ENCODE peak calls at places on chromosomes 5 and 9, in seven cellular contexts. X is stomach; I is cardiac muscle cell; N is CD8-positive, alpha-beta T cell; U is keratinocyte; K is PC-9; L is neural progenitor cell. G is an unnamed sample.

GRCh38 chr9:114077162-114077837 is 800 bp downstream of the AMBP start:
- DNase-seq in K (no peak), I (no peak), U (no peak), L (no peak), N (no peak), X (no peak), G (no peak)

GRCh38 chr5:113721171-113721570 is 207.7 kb downstream of the YTHDC2 start:
- DNase-seq in U (no peak), N (no peak), K (no peak), I (no peak), X (no peak), L (no peak), G (no peak)

GRCh38 chr5:17394086-17394485 is 103.9 kb upstream of the TAF11L2 start:
- DNase-seq in L (no peak), I (no peak), U (no peak), K (no peak), N (no peak), X (no peak), G (no peak)

GRCh38 chr9:127541865-127542264 is 70.2 kb upstream of the STXBP1 start:
- DNase-seq in K (no peak), U (no peak), X (no peak), N (peak; percentile 4), I (peak; percentile 85), L (no peak), G (no peak)

GRCh38 chr5:93819666-93820065 is 78.3 kb upstream of the POU5F2 start:
- DNase-seq in K (no peak), L (peak; percentile 66), X (no peak), U (no peak), N (no peak), I (no peak), G (no peak)

GRCh38 chr5:124394700-124395099 is 351.7 kb downstream of the ZNF608 start:
- DNase-seq in X (no peak), N (no peak), U (no peak), L (no peak), K (no peak), I (no peak), G (no peak)

GRCh38 chr9:77575785-77576184 is 72.3 kb downstream of the GNA14 start:
- DNase-seq in N (no peak), L (peak; percentile 78), K (no peak), I (peak; percentile 53), U (no peak), X (no peak), G (no peak)

GRCh38 chr9:16028516-16028915 is 475.7 kb downstream of the CCDC171 start:
- DNase-seq in U (no peak), L (no peak), N (no peak), X (no peak), K (no peak), I (no peak), G (no peak)

GRCh38 chr5:135694906-135695305 is 116.1 kb upstream of the CXCL14 start:
- DNase-seq in N (no peak), K (no peak), L (no peak), U (no peak), I (no peak), X (no peak), G (no peak)

GRCh38 chr5:81315336-81315735 is 13.9 kb downstream of the ZCCHC9 start:
- DNase-seq in K (peak; percentile 52), L (no peak), U (no peak), N (no peak), I (peak; percentile 46), X (no peak), G (no peak)

GRCh38 chr5:132737982-132738770 is 830 bp upstream of the KIF3A start:
- DNase-seq in K (no peak), I (no peak), N (no peak), L (no peak), U (no peak), X (no peak), G (no peak)

GRCh38 chr5:149895416-149896345 is 48.9 kb downstream of the PDE6A start:
- DNase-seq in I (peak; percentile 51), N (no peak), U (peak; percentile 33), X (no peak), K (no peak), L (no peak), G (no peak)

GRCh38 chr5:34694012-34694411 is 37.9 kb downstream of the RAI14 start:
- DNase-seq in L (no peak), N (no peak), I (no peak), U (no peak), X (no peak), K (no peak), G (no peak)

GRCh38 chr9:97307091-97307490 is 368 bp upstream of the CCDC180 start:
- DNase-seq in L (peak; percentile 97), I (peak; percentile 88), X (peak; percentile 68), U (no peak), K (peak; percentile 49), N (no peak), G (peak; percentile 76)

GRCh38 chr5:139315056-139315455 is 21.5 kb downstream of the MATR3 start:
- DNase-seq in I (no peak), L (peak; percentile 26), U (no peak), X (no peak), N (no peak), K (no peak), G (no peak)

GRCh38 chr9:136163248-136163850 is 41.6 kb downstream of the LHX3 start:
- DNase-seq in I (no peak), X (no peak), N (no peak), K (no peak), U (no peak), L (no peak), G (no peak)

GRCh38 chr9:98132806-98133631 is 14.0 kb upstream of the TRIM14 start:
- DNase-seq in N (no peak), X (no peak), K (no peak), U (no peak), L (peak; percentile 77), I (no peak), G (no peak)

GRCh38 chr5:32004404-32004803 is 169.7 kb downstream of the GOLPH3 start:
- DNase-seq in I (no peak), N (no peak), L (no peak), K (no peak), U (no peak), X (no peak), G (no peak)
- H3K36me3 ChIP-seq in I (no peaks in the 10 kb centered on the region), N (no peaks in the 10 kb centered on the region), L (no peaks in the 10 kb centered on the region), K (no peaks in the 10 kb centered on the region), U (peaks cover 6% of the 10 kb centered on the region), X (no peaks in the 10 kb centered on the region), G (no peaks in the 10 kb centered on the region)

GRCh38 chr9:96138616-96139015 is 163.4 kb downstream of the HSD17B3 start:
- DNase-seq in I (no peak), U (no peak), K (no peak), L (no peak), X (no peak), N (no peak), G (no peak)
- TF ChIP-seq CTCF in I (no peak), U (no peak), K (no peak), L (no peak), X (no peak), N (no peak), G (no peak)

GRCh38 chr5:57438162-57438561 is 44.4 kb downstream of the ACTBL2 start:
- DNase-seq in U (no peak), I (no peak), N (no peak), X (no peak), L (no peak), K (no peak), G (no peak)

GRCh38 chr5:57441557-57441956 is 41.1 kb downstream of the ACTBL2 start:
- DNase-seq in X (no peak), N (no peak), L (no peak), I (peak; percentile 98), K (peak; percentile 77), U (peak; percentile 57), G (no peak)

GRCh38 chr5:57442080-57442839 is 40.4 kb downstream of the ACTBL2 start:
- DNase-seq in X (no peak), U (peak; percentile 28), L (no peak), K (no peak), N (no peak), I (peak; percentile 97), G (no peak)

GRCh38 chr5:57436586-57436985 is 46.0 kb downstream of the ACTBL2 start:
- DNase-seq in U (no peak), K (no peak), X (no peak), I (no peak), N (no peak), L (no peak), G (no peak)

DNA sequence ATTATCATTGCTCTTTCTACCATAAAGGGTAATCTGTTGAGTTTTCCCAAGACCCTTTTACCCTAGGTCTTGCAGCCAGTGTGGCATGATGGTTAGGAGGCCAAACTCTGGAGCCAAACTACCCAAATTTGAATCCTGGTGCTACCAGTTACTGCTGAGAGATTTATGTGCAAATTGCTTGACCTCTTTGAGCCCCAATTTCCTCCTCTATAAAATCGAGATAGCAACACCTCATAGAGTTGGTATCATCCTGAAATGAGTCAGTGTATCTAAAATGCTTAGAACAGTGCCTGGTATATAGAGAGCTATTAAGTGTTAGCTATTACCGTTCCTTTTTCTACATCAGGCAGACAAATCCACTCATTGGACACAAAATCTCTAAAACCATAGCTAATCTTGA is 43.0 kb downstream of the ACTBL2 start:
- DNase-seq in I (no peak), L (no peak), K (no peak), X (no peak), U (no peak), N (no peak), G (no peak)
- H3K4me1 ChIP-seq in I (peaks cover 9% of the 10 kb centered on the region), L (no peaks in the 10 kb centered on the region), K (peaks cover 52% of the 10 kb centered on the region), X (peaks cover 42% of the 10 kb centered on the region), U (peaks cover 24% of the 10 kb centered on the region), N (no peaks in the 10 kb centered on the region), G (peaks cover 9% of the 10 kb centered on the region)

GRCh38 chr5:62374090-62374489 is 29.6 kb downstream of the DIMT1 start:
- DNase-seq in X (no peak), N (no peak), U (no peak), I (no peak), L (no peak), K (no peak), G (no peak)
- H3K36me3 ChIP-seq in X (peaks cover 64% of the 10 kb centered on the region), N (peaks cover 46% of the 10 kb centered on the region), U (no peaks in the 10 kb centered on the region), I (peaks cover 41% of the 10 kb centered on the region), L (peaks cover 36% of the 10 kb centered on the region), K (peaks cover 36% of the 10 kb centered on the region), G (no peaks in the 10 kb centered on the region)

GRCh38 chr5:151107738-151108520 is 27.1 kb upstream of the TNIP1 start:
- DNase-seq in K (peak; percentile 42), N (no peak), X (peak; percentile 83), U (no peak), I (peak; percentile 71), L (no peak), G (peak; percentile 66)
- TF ChIP-seq CTCF in K (no peak), N (no peak), X (no peak), U (peak; percentile 15), I (peak; percentile 7), L (no peak), G (no peak)

GRCh38 chr9:71363286-71363961 is 242.0 kb upstream of the TRPM3 start:
- DNase-seq in N (no peak), I (no peak), U (no peak), X (no peak), L (no peak), K (no peak), G (no peak)

GRCh38 chr9:71368157-71368556 is 246.7 kb upstream of the TRPM3 start:
- DNase-seq in L (peak; percentile 31), U (no peak), N (no peak), I (peak; percentile 15), K (no peak), X (no peak), G (no peak)

GRCh38 chr9:71361357-71361756 is 239.9 kb upstream of the TRPM3 start:
- DNase-seq in X (no peak), L (no peak), I (no peak), K (no peak), N (no peak), U (no peak), G (no peak)

GRCh38 chr9:71364196-71364955 is 243.0 kb upstream of the TRPM3 start:
- DNase-seq in U (no peak), X (no peak), I (no peak), N (no peak), L (no peak), K (no peak), G (no peak)
- H3K4me1 ChIP-seq in U (no peaks in the 10 kb centered on the region), X (no peaks in the 10 kb centered on the region), I (no peaks in the 10 kb centered on the region), N (no peaks in the 10 kb centered on the region), L (peaks cover 27% of the 10 kb centered on the region), K (no peaks in the 10 kb centered on the region), G (peaks cover 5% of the 10 kb centered on the region)

G was measured in mucosa of descending colon.